ENCODE peak calls at places on chromosomes 16 and 17, in six cellular contexts. Y is AML-193; H is astrocyte; S is AG10803; Q is activated CD4-positive, alpha-beta T cell treated with anti-CD3 and anti-CD28 coated beads for 24 hours; C is T-helper 9 cell. E is an unnamed sample.

GRCh38 chr17:67082110-67082509 is 37.8 kb downstream of the CACNG1 start:
- DNase-seq in Q (no peak), H (no peak), S (no peak), C (no peak), Y (peak; percentile 25), E (no peak)

GRCh38 chr17:81466564-81467472 is 45.8 kb downstream of the ACTG1 start:
- DNase-seq in Q (no peak), S (no peak), Y (no peak), C (no peak), H (no peak), E (no peak)

GRCh38 chr16:81831722-81832126 is 52.6 kb downstream of the PLCG2 start:
- DNase-seq in Y (peak; percentile 98), S (peak; percentile 12), Q (peak; percentile 11), H (peak; percentile 20), C (no peak), E (peak; percentile 11)

GRCh38 chr17:51259574-51260236 is at the start of gene MBTD1:
- DNase-seq in Q (peak; percentile 84), Y (peak; percentile 95), S (peak; percentile 95), H (peak; percentile 94), C (peak; percentile 90), E (peak; percentile 92)

GRCh38 chr17:13594762-13595697 is 6.7 kb downstream of the HS3ST3A1 start:
- DNase-seq in Y (peak; percentile 57), C (peak; percentile 68), H (peak; percentile 78), S (peak; percentile 85), Q (peak; percentile 68), E (peak; percentile 69)

GRCh38 chr16:10558746-10559641 is 21.4 kb downstream of the EMP2 start:
- DNase-seq in Q (no peak), H (peak; percentile 59), C (no peak), Y (no peak), S (peak; percentile 77), E (peak; percentile 94)

GRCh38 chr17:76416899-76417298 is 32.5 kb downstream of the SPHK1 start:
- DNase-seq in Y (no peak), H (no peak), C (no peak), Q (no peak), S (no peak), E (no peak)

GRCh38 chr17:65371702-65372101 is 189.7 kb downstream of the AXIN2 start:
- DNase-seq in Q (no peak), S (no peak), Y (no peak), H (no peak), C (no peak), E (no peak)

GRCh38 chr17:5715478-5715877 is 131.2 kb upstream of the NLRP1 start:
- DNase-seq in H (no peak), Q (no peak), S (no peak), Y (peak; percentile 34), C (no peak), E (no peak)

GRCh38 chr17:2177235-2177811 is 122.4 kb downstream of the HIC1 start:
- DNase-seq in Q (no peak), S (peak; percentile 27), Y (no peak), C (no peak), H (no peak), E (peak; percentile 31)

GRCh38 chr16:75251280-75252048 is at the start of gene BCAR1:
- DNase-seq in Y (no peak), C (no peak), H (peak; percentile 90), S (peak; percentile 92), Q (no peak), E (peak; percentile 85)

GRCh38 chr17:46979023-46979870 is at the start of gene RPRML:
- DNase-seq in C (peak; percentile 4), Y (no peak), H (no peak), Q (peak; percentile 33), S (no peak), E (peak; percentile 9)

GRCh38 chr17:49882434-49882833 is 34.6 kb upstream of the TAC4 start:
- DNase-seq in Q (no peak), Y (no peak), H (no peak), C (no peak), S (no peak), E (no peak)

GRCh38 chr16:69064789-69065313 is 40.6 kb upstream of the HAS3 start:
- DNase-seq in Q (no peak), Y (no peak), H (no peak), S (no peak), C (no peak), E (peak; percentile 58)

GRCh38 chr17:66661857-66662256 is 173.1 kb upstream of the CACNG5 start:
- DNase-seq in Y (no peak), C (no peak), Q (no peak), S (no peak), H (no peak), E (no peak)

GRCh38 chr16:57500578-57501111 is 14.4 kb upstream of the DOK4 start:
- DNase-seq in Y (no peak), C (no peak), S (no peak), H (no peak), Q (no peak), E (no peak)

GRCh38 chr17:19389386-19389785 is 2.4 kb upstream of the MFAP4 start:
- DNase-seq in C (no peak), Q (no peak), S (no peak), H (no peak), Y (no peak), E (no peak)

GRCh38 chr17:43940630-43941029 is 1.6 kb downstream of the PPY start:
- DNase-seq in C (no peak), Y (peak; percentile 8), Q (no peak), S (peak; percentile 25), H (no peak), E (peak; percentile 25)

GRCh38 chr16:18804540-18804939 is 3.2 kb upstream of the ARL6IP1 start:
- DNase-seq in C (no peak), Y (no peak), S (no peak), H (no peak), Q (no peak), E (no peak)

GRCh38 chr16:19136549-19137196 is 22.9 kb downstream of the ITPRIPL2 start:
- DNase-seq in C (no peak), Y (no peak), S (peak; percentile 59), H (no peak), Q (no peak), E (no peak)

GRCh38 chr17:36609498-36609862 is 8.1 kb downstream of the MRM1 start:
- DNase-seq in S (no peak), Q (no peak), Y (no peak), C (no peak), H (no peak), E (no peak)

GRCh38 chr17:73956595-73957465 is 246.6 kb upstream of the RPL38 start:
- DNase-seq in S (peak; percentile 14), Y (peak; percentile 11), Q (peak; percentile 48), H (no peak), C (peak; percentile 40), E (peak; percentile 24)